ENCODE peak calls at places on chromosomes 7 and 10, in seven cellular contexts. K is cardiac muscle cell, W is dorsolateral prefrontal cortex, V is esophagus muscularis mucosa, H is stomach, O is mesothelial cell of epicardium, G is MM.1S. P is an unnamed sample.

GRCh38 chr7:150399861-150400778 is 21.0 kb downstream of the ZNF775 start:
- DNase-seq in O (no peak), G (no peak), W (no peak), V (no peak), K (no peak), H (no peak), P (no peak)

GRCh38 chr10:101021239-101021638 is 9.7 kb downstream of the PDZD7 start:
- DNase-seq in G (no peak), W (no peak), V (no peak), H (no peak), O (no peak), K (no peak), P (peak; percentile 68)

GRCh38 chr10:113038985-113039384 is 88.9 kb downstream of the TCF7L2 start:
- DNase-seq in O (no peak), H (no peak), W (no peak), G (no peak), K (no peak), V (no peak), P (no peak)

GRCh38 chr7:6536899-6537298 is 14.4 kb downstream of the GRID2IP start:
- DNase-seq in O (no peak), H (no peak), W (no peak), V (no peak), G (no peak), K (peak; percentile 74), P (no peak)

GRCh38 chr7:136266457-136266856 is 289.3 kb upstream of the MTPN start:
- DNase-seq in G (no peak), O (no peak), H (no peak), K (no peak), W (no peak), V (no peak), P (no peak)

GRCh38 chr10:67790534-67791408 is 47.2 kb downstream of the DNAJC12 start:
- DNase-seq in H (no peak), O (no peak), K (no peak), W (no peak), V (no peak), G (no peak), P (no peak)

GRCh38 chr7:148987010-148987750 is 41.1 kb downstream of the PDIA4 start:
- DNase-seq in W (peak; percentile 82), O (peak; percentile 79), H (peak; percentile 83), K (peak; percentile 94), G (peak; percentile 97), V (peak; percentile 96), P (peak; percentile 59)

GRCh38 chr7:129886184-129886817 is 66.5 kb downstream of the UBE2H start:
- DNase-seq in O (no peak), H (no peak), K (no peak), W (no peak), V (no peak), G (no peak), P (no peak)

GRCh38 chr7:29287366-29287765 is 92.8 kb downstream of the CHN2 start:
- DNase-seq in K (no peak), O (no peak), G (no peak), H (no peak), V (no peak), W (no peak), P (no peak)

GRCh38 chr10:122102867-122103525 is 114.0 kb downstream of the TACC2 start:
- DNase-seq in K (no peak), O (no peak), W (no peak), G (no peak), V (no peak), H (no peak), P (no peak)

GRCh38 chr7:18202315-18203045 is 174.8 kb upstream of the PRPS1L1 start:
- DNase-seq in G (peak; percentile 11), O (no peak), V (no peak), W (no peak), K (no peak), H (no peak), P (no peak)

GRCh38 chr10:34565934-34566333 is 249.2 kb downstream of the PARD3 start:
- DNase-seq in G (no peak), W (no peak), O (no peak), H (no peak), K (no peak), V (no peak), P (no peak)

GRCh38 chr7:29091722-29092121 is 54.6 kb downstream of the CPVL start:
- DNase-seq in O (no peak), K (no peak), G (peak; percentile 65), H (no peak), W (no peak), V (no peak), P (no peak)

GRCh38 chr10:114306116-114306973 is 67.3 kb downstream of the VWA2 start:
- DNase-seq in O (no peak), V (no peak), G (no peak), H (no peak), W (no peak), K (no peak), P (peak; percentile 62)

GRCh38 chr7:84809877-84810276 is 377.0 kb downstream of the SEMA3D start:
- DNase-seq in H (no peak), W (no peak), V (no peak), K (no peak), O (no peak), G (no peak), P (no peak)

GRCh38 chr10:132506711-132507466 is 30.7 kb upstream of the INPP5A start:
- DNase-seq in V (no peak), W (peak; percentile 42), H (peak; percentile 13), O (no peak), K (no peak), G (no peak), P (peak; percentile 82)

GRCh38 chr10:77673515-77674140 is 36.0 kb upstream of the KCNMA1 start:
- DNase-seq in K (no peak), W (no peak), H (no peak), O (no peak), V (peak; percentile 53), G (no peak), P (no peak)

GRCh38 chr10:77669892-77670291 is 32.3 kb upstream of the KCNMA1 start:
- DNase-seq in V (no peak), K (no peak), H (no peak), O (no peak), W (no peak), G (no peak), P (no peak)

GRCh38 chr10:77673086-77673485 is 35.5 kb upstream of the KCNMA1 start:
- DNase-seq in G (no peak), O (no peak), V (no peak), W (no peak), H (no peak), K (no peak), P (no peak)

GRCh38 chr10:77670817-77671443 is 33.3 kb upstream of the KCNMA1 start:
- DNase-seq in H (no peak), V (no peak), K (no peak), O (no peak), W (no peak), G (no peak), P (no peak)

GRCh38 chr10:77671594-77672252 is 34.1 kb upstream of the KCNMA1 start:
- DNase-seq in K (no peak), W (no peak), H (no peak), V (no peak), G (no peak), O (no peak), P (no peak)
- TF ChIP-seq CTCF in K (no peak), W (no peak), H (no peak), V (no peak), G (no peak), O (no peak), P (no peak)

GRCh38 chr10:63866747-63867140 is 345.5 kb downstream of the REEP3 start:
- DNase-seq in H (no peak), V (no peak), O (no peak), W (no peak), K (peak; percentile 38), G (peak; percentile 46), P (no peak)
- TF ChIP-seq CTCF in H (no peak), V (no peak), O (peak; percentile 60), W (peak; percentile 25), K (no peak), G (no peak), P (peak; percentile 75)

DNA sequence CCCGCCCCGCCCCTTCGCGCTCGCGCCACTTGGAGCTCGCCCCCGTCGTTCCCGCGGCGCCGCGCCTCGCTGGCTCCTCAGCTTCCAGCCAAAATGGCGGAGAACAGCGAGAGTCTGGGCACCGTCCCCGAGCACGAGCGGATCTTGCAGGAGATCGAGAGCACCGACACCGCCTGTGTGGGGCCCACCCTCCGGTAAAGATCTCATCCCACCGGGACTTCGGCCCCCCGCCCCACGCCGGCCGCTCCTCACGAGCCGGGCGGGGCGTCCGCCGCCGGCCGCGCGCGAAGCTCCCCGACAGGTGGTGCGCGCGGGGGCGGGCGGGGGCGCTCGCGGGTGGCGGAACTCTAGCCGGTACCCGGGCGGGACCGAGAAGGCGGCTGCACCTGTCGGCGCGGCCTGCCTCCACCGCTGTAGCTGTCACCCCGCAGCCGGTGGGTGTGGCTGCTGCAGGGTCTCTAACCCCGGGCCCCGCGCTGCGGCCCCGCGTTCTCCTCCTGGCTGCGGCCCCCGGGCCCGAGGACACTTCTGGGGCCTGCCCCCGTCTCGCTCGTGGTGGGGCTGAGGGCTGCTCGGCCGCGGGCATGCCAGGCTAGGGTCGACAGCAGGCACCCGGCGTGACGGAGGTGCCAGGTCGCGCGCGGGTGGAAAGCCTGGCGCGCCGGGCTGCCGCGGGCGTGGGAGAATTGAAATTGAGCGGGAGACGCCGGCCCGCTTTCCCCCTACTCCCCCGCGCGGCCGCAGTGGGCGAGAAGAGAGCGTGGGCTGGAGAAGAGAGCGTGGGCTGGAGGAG is at the start of gene EXOC6:
- DNase-seq in O (peak; percentile 83), H (peak; percentile 85), V (no peak), K (peak; percentile 89), G (peak; percentile 87), W (peak; percentile 70), P (no peak)
- TF ChIP-seq CTCF in O (no peak), H (no peak), V (no peak), K (no peak), G (no peak), W (peak; percentile 8), P (peak; percentile 58)

GRCh38 chr7:127865466-127865865 is 165.8 kb downstream of the LRRC4 start:
- DNase-seq in H (no peak), K (no peak), V (no peak), W (no peak), G (peak; percentile 68), O (no peak), P (no peak)
- TF ChIP-seq CTCF in H (no peak), K (no peak), V (no peak), W (no peak), G (no peak), O (no peak), P (no peak)

P was measured in chondrocyte.